ENCODE peak calls at places on chromosomes 12 and 14, in nine cellular contexts. I is lower leg skin, X is tibial nerve, W is ovary, L is breast epithelium, J is uterus, C is A549, D is testis, B is prostate gland. G is an unnamed sample.

GRCh38 chr12:112015938-112016337 is 2.7 kb downstream of the ERP29 start:
- DNase-seq in J (no peak), I (no peak), D (no peak), X (no peak), B (no peak), W (no peak), L (no peak), C (no peak), G (no peak)

GRCh38 chr12:59196989-59197388 is 276.7 kb upstream of the LRIG3 start:
- DNase-seq in B (no peak), X (no peak), J (no peak), W (no peak), C (no peak), L (no peak), I (no peak), D (no peak), G (no peak)

GRCh38 chr12:93805736-93806141 is 128.6 kb downstream of the CRADD start:
- DNase-seq in B (no peak), X (no peak), I (no peak), J (no peak), W (no peak), C (no peak), L (no peak), D (no peak), G (no peak)

GRCh38 chr12:6970096-6970527 is 352 bp downstream of the PHB2 start:
- DNase-seq in L (no peak), J (peak), W (peak), B (no peak), D (peak), X (no peak), C (no peak), I (no peak), G (no peak)

GRCh38 chr12:22083167-22083566 is 37.1 kb downstream of the CMAS start:
- DNase-seq in X (no peak), J (no peak), D (no peak), W (peak), L (no peak), C (no peak), B (peak), I (peak), G (no peak)

GRCh38 chr12:130186631-130187269 is 24.5 kb downstream of the FZD10 start:
- DNase-seq in L (no peak), X (no peak), D (no peak), B (no peak), J (no peak), I (no peak), C (peak), W (no peak), G (no peak)

GRCh38 chr12:6724409-6724797 is 557 bp downstream of the COPS7A start:
- DNase-seq in L (no peak), X (no peak), I (peak), W (no peak), C (no peak), J (no peak), D (no peak), B (peak), G (no peak)

GRCh38 chr12:127108360-127109215 is 1158.4 kb upstream of the TMEM132C start:
- DNase-seq in L (no peak), D (peak), X (peak), I (peak), W (peak), J (no peak), C (peak), B (peak), G (no peak)

GRCh38 chr12:104275689-104276088 is 27.9 kb upstream of the EID3 start:
- DNase-seq in W (no peak), B (no peak), J (no peak), C (no peak), L (no peak), I (no peak), X (no peak), D (no peak), G (no peak)

GRCh38 chr12:7937867-7938506 is 2.0 kb upstream of the SLC2A3 start:
- DNase-seq in B (no peak), D (no peak), W (no peak), J (no peak), L (no peak), C (peak), I (no peak), X (no peak), G (no peak)

GRCh38 chr12:76276499-76277151 is 71.6 kb downstream of the BBS10 start:
- DNase-seq in C (no peak), L (no peak), J (no peak), X (no peak), B (no peak), W (no peak), D (no peak), I (no peak), G (no peak)

GRCh38 chr12:109288571-109288970 is 20.5 kb downstream of the FOXN4 start:
- DNase-seq in D (peak), I (no peak), L (no peak), W (no peak), X (no peak), C (no peak), J (no peak), B (no peak), G (no peak)

GRCh38 chr12:5442251-5443006 is 10.5 kb downstream of the NTF3 start:
- DNase-seq in W (no peak), L (no peak), X (no peak), C (peak), I (no peak), D (peak), J (no peak), B (peak), G (no peak)

GRCh38 chr14:23346693-23347405 is 5.8 kb downstream of the SLC22A17 start:
- DNase-seq in I (no peak), W (no peak), L (no peak), B (no peak), J (no peak), C (no peak), X (no peak), D (no peak), G (no peak)

GRCh38 chr12:124511259-124511985 is 56.0 kb downstream of the NCOR2 start:
- DNase-seq in J (no peak), C (no peak), X (no peak), B (no peak), D (no peak), W (no peak), I (no peak), L (no peak), G (no peak)

GRCh38 chr12:124509300-124509675 is 58.1 kb downstream of the NCOR2 start:
- DNase-seq in B (no peak), L (no peak), X (no peak), C (no peak), J (no peak), W (no peak), I (no peak), D (no peak), G (no peak)

GRCh38 chr12:124510301-124510970 is 57.0 kb downstream of the NCOR2 start:
- DNase-seq in C (no peak), W (no peak), B (no peak), D (peak), X (no peak), L (no peak), J (no peak), I (no peak), G (no peak)

GRCh38 chr12:124508323-124509096 is 58.9 kb downstream of the NCOR2 start:
- DNase-seq in B (no peak), L (no peak), I (no peak), W (peak), J (peak), D (no peak), C (no peak), X (peak), G (no peak)

GRCh38 chr12:124509676-124510300 is 57.6 kb downstream of the NCOR2 start:
- DNase-seq in I (peak), D (peak), C (no peak), J (peak), W (peak), B (peak), X (peak), L (no peak), G (no peak)
- TF ChIP-seq POLR2A in I (no peak), D (no peak), C (no peak), J (no peak), W (no peak), B (peak), X (peak), L (no peak), G (no peak)

DNA sequence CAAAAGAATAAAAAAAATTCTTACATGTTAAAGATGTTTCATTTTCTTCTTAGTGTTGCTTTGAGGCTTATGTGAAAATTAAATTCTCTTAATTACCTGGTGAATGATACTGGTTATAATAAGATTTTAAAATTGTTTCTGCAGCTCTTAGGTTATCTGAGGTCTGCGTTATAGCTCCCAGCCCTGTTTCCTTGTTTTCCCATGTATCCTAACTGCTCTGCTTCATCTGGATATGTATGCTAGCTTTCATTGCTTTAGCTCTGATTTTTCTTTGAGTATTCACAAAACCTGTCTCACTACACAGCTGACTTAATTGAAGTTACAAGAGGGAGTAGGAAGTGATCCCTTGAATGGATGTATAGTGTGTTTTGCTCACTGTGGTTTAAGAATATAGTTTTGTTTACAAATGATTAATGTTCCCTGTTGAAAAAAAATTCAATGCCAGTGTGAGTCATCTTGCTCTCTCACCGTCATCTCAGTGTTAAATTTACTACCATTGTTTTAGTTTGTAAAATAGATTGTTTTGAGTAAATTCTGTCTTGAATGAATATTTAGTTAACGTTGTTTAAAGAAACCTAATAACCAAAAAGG is 26.8 kb downstream of the CPSF6 start:
- DNase-seq in I (no peak), B (no peak), J (no peak), X (no peak), C (no peak), W (no peak), D (no peak), L (no peak), G (no peak)
- TF ChIP-seq POLR2A in I (no peak), B (no peak), J (no peak), X (no peak), C (no peak), W (no peak), D (no peak), L (no peak), G (no peak)

GRCh38 chr14:50523271-50524041 is 8.9 kb downstream of the MAP4K5 start:
- DNase-seq in J (no peak), B (no peak), X (no peak), W (no peak), I (no peak), C (no peak), L (no peak), D (no peak), G (no peak)

GRCh38 chr14:50524071-50524470 is 8.3 kb downstream of the MAP4K5 start:
- DNase-seq in J (no peak), D (no peak), W (no peak), L (no peak), B (no peak), X (no peak), C (no peak), I (no peak), G (no peak)

GRCh38 chr14:50521912-50522341 is 10.4 kb downstream of the MAP4K5 start:
- DNase-seq in J (no peak), L (no peak), X (no peak), I (no peak), B (no peak), D (no peak), W (no peak), C (no peak), G (no peak)

GRCh38 chr14:50527970-50528369 is 4.4 kb downstream of the MAP4K5 start:
- DNase-seq in I (no peak), B (no peak), W (no peak), L (no peak), J (no peak), X (no peak), C (no peak), D (no peak), G (no peak)

DNA sequence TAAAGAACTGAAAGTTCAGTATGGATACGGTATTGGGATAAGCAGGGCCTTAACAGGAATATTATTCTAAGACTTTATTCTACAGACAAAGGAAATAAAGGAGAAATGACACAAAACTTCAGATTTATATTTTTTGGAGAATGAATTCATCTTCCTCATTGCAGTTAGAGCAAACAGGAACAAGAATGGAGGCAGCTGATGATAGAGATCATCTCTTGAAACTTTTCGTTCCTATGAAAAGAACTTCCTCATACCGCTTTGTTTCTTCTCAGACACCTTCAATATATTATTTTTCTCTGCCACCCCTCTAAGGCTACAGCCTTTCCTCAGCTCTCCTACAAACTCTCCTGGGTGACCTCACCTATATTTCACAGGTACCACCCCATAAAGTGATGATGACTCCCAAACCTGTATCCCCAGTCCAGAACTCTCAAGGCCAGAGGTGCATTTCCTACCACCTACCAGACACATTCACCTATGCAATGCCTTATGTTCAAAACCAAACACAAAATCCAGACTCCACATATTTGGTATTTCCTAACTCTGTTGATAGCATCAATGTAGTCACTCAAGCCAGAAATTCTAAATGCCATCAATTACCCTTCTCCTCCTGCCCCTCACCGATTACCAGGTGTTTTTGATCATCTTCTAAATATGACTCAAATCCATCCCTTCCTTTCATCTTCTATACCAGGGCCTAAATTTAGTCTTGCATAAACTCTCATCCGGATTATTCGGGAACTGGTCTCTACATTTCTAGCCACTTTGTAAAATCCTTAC is 7.4 kb downstream of the MAP4K5 start:
- DNase-seq in I (no peak), J (no peak), D (no peak), W (no peak), B (no peak), C (no peak), X (no peak), L (no peak), G (no peak)
- TF ChIP-seq POLR2A in I (no peak), J (no peak), D (no peak), W (no peak), B (no peak), C (no peak), X (no peak), L (no peak), G (no peak)

DNA sequence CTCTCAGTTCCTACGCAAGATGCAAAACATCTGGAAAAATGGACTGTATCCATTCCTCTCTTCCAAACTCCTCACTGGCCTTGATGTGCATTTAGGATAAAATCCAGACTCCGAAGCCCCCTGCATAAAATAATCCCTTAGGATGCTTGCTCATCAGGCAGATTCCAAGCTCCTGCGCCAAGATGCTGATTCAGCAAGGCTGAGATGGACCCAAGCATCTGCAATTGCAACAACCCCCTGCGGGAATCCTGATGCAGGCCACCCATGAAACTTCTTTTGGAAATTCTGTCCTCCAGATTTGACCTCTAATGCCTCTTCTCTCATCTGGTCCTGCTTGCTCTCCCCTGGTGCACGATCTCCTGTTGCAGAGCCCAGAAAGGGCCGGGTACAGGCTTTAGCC is 81.5 kb downstream of the SPRING1 start:
- DNase-seq in C (no peak), B (no peak), L (no peak), X (no peak), W (no peak), J (no peak), D (no peak), I (no peak), G (no peak)
- TF ChIP-seq POLR2A in C (no peak), B (no peak), L (no peak), X (no peak), W (no peak), J (no peak), D (no peak), I (no peak), G (no peak)

GRCh38 chr14:100306256-100306505 is at the start of gene SLC25A29:
- DNase-seq in I (no peak), C (no peak), J (no peak), W (no peak), X (no peak), B (no peak), D (no peak), L (no peak), G (no peak)
- TF ChIP-seq POLR2A in I (no peak), C (no peak), J (peak), W (peak), X (peak), B (peak), D (no peak), L (no peak), G (peak)

DNA sequence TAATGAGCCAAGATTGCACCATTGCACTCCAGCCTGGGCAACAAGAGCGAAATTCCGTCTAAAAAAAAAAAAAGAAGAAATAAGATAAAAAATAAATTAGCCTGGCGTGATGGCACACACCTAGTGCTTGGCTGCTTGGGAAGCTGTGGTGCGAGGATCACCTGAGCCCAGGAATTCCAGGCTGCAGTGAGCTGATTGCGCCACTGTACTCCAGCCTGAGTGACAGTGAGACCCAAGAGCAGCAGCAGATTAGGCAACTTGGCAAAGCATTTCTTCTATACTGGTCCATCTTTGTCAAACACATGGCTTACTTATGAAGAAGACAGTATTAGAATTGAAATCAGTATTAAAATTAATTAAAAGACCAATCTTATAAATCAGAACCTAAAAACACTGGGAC is 6.3 kb downstream of the GON7 start:
- DNase-seq in C (no peak), D (no peak), L (no peak), I (no peak), X (no peak), B (no peak), W (no peak), J (no peak), G (no peak)
- TF ChIP-seq POLR2A in C (no peak), D (no peak), L (no peak), I (no peak), X (no peak), B (no peak), W (no peak), J (no peak), G (no peak)

GRCh38 chr12:4387607-4388006 is 8.1 kb upstream of the FGF23 start:
- DNase-seq in I (no peak), W (no peak), B (no peak), D (no peak), L (no peak), X (no peak), C (no peak), J (no peak), G (no peak)
- TF ChIP-seq POLR2A in I (no peak), W (no peak), B (no peak), D (no peak), L (no peak), X (no peak), C (no peak), J (no peak), G (no peak)

DNA sequence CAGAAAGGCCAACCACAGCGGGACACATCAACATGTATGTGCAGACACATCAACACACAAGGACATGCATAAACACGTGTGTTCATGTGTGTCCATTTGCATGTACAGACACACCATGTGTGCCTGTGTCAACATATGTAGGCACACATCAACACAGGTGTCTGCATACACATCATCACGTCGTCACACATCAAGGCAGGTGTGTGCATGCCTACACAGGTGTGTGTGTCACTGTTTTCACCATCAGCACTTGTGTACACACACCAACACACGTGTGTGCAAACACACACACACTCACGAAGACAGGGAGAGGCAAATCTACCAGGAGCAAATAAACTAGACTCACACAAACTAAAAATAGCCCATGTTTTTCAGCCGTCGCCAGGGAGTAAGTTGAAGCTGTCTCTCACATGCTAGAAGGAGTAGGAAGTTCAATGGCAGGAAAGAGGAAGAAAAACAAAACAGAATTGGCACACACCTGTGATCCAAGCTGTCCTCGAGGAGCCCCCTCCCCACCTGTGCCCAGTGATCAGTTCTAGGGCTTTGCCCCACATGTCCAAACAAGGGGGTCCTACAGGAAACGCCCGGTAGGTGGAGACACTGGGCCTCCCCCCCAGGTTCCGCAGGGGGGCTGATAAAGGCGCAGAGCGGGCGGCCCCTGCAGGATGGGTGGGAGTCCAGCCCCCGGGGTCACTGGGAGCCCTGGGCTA is 7.4 kb downstream of the SCARB1 start:
- DNase-seq in J (no peak), I (no peak), X (no peak), W (peak), C (no peak), D (no peak), L (no peak), B (no peak), G (no peak)
- TF ChIP-seq POLR2A in J (no peak), I (no peak), X (no peak), W (no peak), C (no peak), D (no peak), L (no peak), B (no peak), G (no peak)

DNA sequence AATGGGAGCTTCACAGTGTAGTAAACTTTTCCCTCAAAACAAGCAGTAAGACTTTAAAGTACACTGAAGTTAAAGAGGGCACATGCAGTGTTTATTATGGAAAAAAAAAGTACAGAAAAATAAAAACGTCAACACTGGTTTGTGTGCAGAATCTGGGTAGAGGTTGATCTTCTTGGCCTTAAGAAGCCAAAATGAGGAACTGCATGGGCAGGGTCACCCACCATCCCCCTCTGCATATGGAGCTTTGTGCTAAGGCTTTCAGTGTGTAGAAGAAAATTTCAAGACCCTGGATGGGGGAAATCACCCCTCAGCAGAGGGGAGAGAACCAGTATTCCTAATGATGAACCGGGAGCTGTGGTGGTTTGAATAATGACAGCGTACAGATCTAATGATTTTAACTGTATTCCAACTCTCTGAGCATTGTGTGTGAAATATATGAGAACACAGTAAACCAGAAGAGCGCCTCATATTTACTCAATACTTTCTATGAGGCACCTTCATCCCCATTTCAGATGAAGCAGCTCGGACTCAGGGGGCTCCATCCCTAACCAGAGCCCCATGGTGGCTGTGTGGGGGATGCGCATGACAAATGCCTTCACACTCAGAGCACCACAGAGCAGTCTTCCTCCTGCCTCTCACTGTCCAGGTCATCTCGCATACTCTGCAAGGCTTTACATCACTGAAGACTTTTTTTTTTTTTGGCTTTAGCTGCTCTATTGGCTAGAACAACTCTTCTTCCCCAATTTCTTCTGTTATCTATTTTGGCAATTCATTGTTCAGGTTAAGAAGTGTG is 33.4 kb downstream of the ACADS start:
- DNase-seq in W (no peak), X (no peak), L (no peak), J (no peak), B (no peak), C (no peak), I (no peak), D (no peak), G (no peak)
- TF ChIP-seq POLR2A in W (no peak), X (no peak), L (no peak), J (no peak), B (no peak), C (no peak), I (no peak), D (no peak), G (no peak)